ENCODE peak calls at places on chromosomes 16 and 17, in six cellular contexts. X is K562, A is endothelial cell of umbilical vein, V is A549, H is GM12878, U is HepG2. K is an unnamed sample.
A peak's percentile ranks its signal among the peaks of the same experiment; 100 is the strongest.

GRCh38 chr17:77995146-77995852 is 36.8 kb downstream of the TNRC6C start:
- DNase-seq in H (no peak), X (no peak), A (no peak), U (no peak), V (no peak), K (no peak)

GRCh38 chr17:28871056-28871579 is 16.3 kb downstream of the ERAL1 start:
- DNase-seq in A (peak; percentile 27), X (no peak), H (peak; percentile 79), U (no peak), V (no peak), K (no peak)

GRCh38 chr16:84482951-84483881 is 21.2 kb downstream of the MEAK7 start:
- DNase-seq in H (no peak), X (no peak), V (no peak), U (no peak), A (no peak), K (no peak)

GRCh38 chr16:28477311-28477920 is 5.3 kb upstream of the NPIPB7 start:
- DNase-seq in U (no peak), H (no peak), X (no peak), V (no peak), A (no peak), K (no peak)

GRCh38 chr16:54817432-54817831 is 113.2 kb upstream of the IRX5 start:
- DNase-seq in U (peak; percentile 6), A (no peak), X (no peak), H (no peak), V (peak; percentile 5), K (peak; percentile 60)

GRCh38 chr17:82703036-82703745 is 4.7 kb upstream of the RAB40B start:
- DNase-seq in V (no peak), A (no peak), U (no peak), H (no peak), X (no peak), K (no peak)

GRCh38 chr17:78726471-78727010 is 55.5 kb downstream of the CYTH1 start:
- DNase-seq in U (no peak), V (no peak), A (no peak), H (no peak), X (no peak), K (no peak)

GRCh38 chr16:52861614-52862022 is 191.1 kb downstream of the CHD9NB start:
- DNase-seq in H (no peak), V (no peak), A (no peak), X (no peak), U (peak; percentile 65), K (peak; percentile 8)

GRCh38 chr16:24540575-24541240 is 1.3 kb downstream of the RBBP6 start:
- DNase-seq in H (no peak), U (no peak), X (peak; percentile 17), V (no peak), A (peak; percentile 46), K (peak; percentile 55)

GRCh38 chr16:52069866-52070265 is 477.1 kb downstream of the TOX3 start:
- DNase-seq in U (peak; percentile 51), V (peak; percentile 3), H (no peak), A (no peak), X (no peak), K (peak; percentile 19)

GRCh38 chr16:62977876-62978275 is 941.6 kb upstream of the CDH8 start:
- DNase-seq in A (no peak), V (no peak), H (no peak), U (no peak), X (no peak), K (no peak)

GRCh38 chr17:30336369-30337171 is 2.7 kb upstream of the TMIGD1 start:
- DNase-seq in U (peak; percentile 95), V (peak; percentile 66), X (peak; percentile 61), H (no peak), A (peak; percentile 64), K (peak; percentile 80)

GRCh38 chr16:47258874-47259461 is 115.2 kb upstream of the NETO2 start:
- DNase-seq in A (peak; percentile 33), U (peak; percentile 38), V (peak; percentile 44), X (peak; percentile 52), H (peak; percentile 5), K (peak; percentile 61)

GRCh38 chr16:31452631-31453106 is 6.6 kb upstream of the ARMC5 start:
- DNase-seq in H (no peak), V (no peak), A (peak; percentile 25), X (peak; percentile 71), U (no peak), K (no peak)

GRCh38 chr17:16406742-16407674 is 8.4 kb upstream of the TRPV2 start:
- DNase-seq in V (peak; percentile 58), U (no peak), A (no peak), X (peak; percentile 10), H (peak; percentile 43), K (no peak)

GRCh38 chr16:21590287-21590686 is 9.1 kb upstream of the METTL9 start:
- DNase-seq in V (no peak), H (no peak), A (no peak), X (no peak), U (no peak), K (peak; percentile 85)

GRCh38 chr16:59164461-59164860 is 430.3 kb upstream of the GOT2 start:
- DNase-seq in A (peak; percentile 15), V (no peak), X (no peak), H (no peak), U (no peak), K (peak; percentile 10)

GRCh38 chr17:68561319-68561718 is 39.8 kb downstream of the FAM20A start:
- DNase-seq in U (no peak), H (no peak), A (no peak), X (no peak), V (no peak), K (no peak)

GRCh38 chr17:79057727-79058400 is 16.8 kb upstream of the ENGASE start:
- DNase-seq in X (no peak), U (no peak), H (no peak), A (no peak), V (no peak), K (peak; percentile 28)

GRCh38 chr17:65265276-65265675 is 128.1 kb downstream of the RGS9 start:
- DNase-seq in U (no peak), A (peak; percentile 24), X (no peak), H (no peak), V (no peak), K (no peak)

GRCh38 chr16:30924797-30925645 is 1.6 kb downstream of the FBXL19 start:
- DNase-seq in A (no peak), X (no peak), U (no peak), V (no peak), H (no peak), K (no peak)

GRCh38 chr17:8963665-8964258 is 1.7 kb downstream of the PIK3R5 start:
- DNase-seq in U (no peak), V (no peak), H (no peak), X (no peak), A (no peak), K (peak; percentile 30)

GRCh38 chr17:8964801-8965393 is 610 bp downstream of the PIK3R5 start:
- DNase-seq in H (no peak), U (no peak), V (no peak), X (no peak), A (no peak), K (peak; percentile 28)

GRCh38 chr17:8966926-8967325 is 1.4 kb upstream of the PIK3R5 start:
- DNase-seq in V (no peak), X (no peak), U (no peak), A (no peak), H (no peak), K (peak; percentile 44)

GRCh38 chr17:8963017-8963416 is 2.5 kb downstream of the PIK3R5 start:
- DNase-seq in H (no peak), V (no peak), U (no peak), X (no peak), A (no peak), K (no peak)

DNA sequence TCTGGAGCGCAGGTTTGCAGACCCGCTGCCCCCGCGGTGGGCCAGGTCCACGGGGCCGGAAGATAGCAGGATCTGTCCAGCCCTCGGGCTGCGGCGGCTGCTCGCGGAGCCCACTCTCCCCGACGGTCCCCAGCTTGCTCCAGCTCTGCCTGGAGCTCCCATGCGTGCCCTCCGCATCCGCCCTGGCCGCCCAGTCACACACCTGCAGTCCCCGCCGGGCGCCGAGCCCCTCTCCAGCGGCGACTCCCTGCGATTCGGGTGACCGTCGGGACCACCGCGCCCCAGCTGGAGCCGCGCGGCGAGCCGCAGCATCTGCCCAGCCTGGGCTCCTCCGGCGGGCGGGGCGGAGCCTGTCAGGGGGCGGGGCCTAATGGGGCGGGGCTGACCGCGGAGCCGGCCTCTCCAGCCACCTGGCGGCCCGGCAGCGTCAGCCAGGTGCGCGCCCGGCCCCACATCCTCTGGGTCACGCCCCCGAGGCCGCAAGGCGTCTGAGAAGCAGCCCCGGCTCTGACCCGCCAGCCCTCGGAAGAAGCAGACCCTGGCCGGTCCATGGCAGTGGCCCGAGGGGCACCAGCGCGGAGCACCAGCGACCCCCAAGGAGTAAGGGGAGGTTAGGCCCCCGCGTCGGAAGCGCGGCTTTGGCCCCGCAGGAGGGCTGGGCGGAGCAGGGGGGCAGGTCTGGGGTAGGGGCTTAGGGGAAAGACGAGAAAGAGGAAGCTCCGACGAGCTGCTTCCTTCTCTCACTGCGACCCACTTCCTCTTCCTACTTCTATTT is at the start of gene PIK3R5:
- DNase-seq in A (no peak), H (no peak), U (no peak), X (peak; percentile 54), V (no peak), K (peak; percentile 74)
- TF ChIP-seq MYC in A (no peak), H (no peak), U (no peak), X (no peak), V (no peak), K (no peak)

DNA sequence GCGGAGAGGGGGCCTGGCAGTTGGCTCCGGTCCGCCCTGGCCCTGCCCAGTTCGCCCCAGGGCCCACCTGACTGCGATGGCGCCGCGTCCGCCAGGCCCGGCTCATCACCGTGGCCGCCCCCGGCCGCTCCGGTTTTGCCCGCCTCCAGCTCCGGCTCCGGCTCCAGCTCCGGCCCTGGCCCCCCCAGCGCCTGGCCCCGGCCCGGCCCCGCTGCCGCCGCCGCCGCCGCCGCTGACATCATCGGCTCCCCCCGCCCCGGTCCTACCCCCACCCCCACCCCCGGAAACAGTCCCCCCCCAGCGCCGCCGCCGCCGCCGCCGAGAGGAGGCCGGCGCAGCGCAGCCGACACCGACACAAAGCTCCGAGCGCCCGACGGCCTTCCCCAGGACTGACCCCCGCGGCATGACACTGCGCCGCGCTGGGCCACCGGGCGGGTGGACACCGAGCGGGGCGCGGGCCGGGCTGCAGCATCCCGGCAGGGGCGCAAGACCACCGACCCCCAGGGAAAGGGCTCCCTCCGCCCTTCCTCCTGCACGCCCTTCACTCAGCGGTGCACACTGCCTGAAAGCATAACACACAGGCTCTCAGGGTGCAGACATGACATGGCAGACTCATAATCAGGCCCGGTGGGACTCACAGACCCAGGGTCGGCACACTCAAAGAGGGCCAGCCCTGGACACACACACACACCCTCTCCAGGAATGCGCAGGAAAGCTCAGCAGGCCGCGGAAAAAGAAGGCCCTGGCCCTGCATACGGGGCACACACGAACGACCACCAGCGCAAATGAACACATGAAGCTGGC is at the start of gene ZBTB4:
- DNase-seq in H (no peak), A (peak; percentile 44), X (peak; percentile 76), U (peak; percentile 59), V (peak; percentile 60), K (peak; percentile 45)
- TF ChIP-seq MYC in H (no peak), A (no peak), X (no peak), U (peak; percentile 24), V (peak; percentile 13), K (no peak)

GRCh38 chr17:62902573-62903229 is 63.3 kb upstream of the TANC2 start:
- DNase-seq in U (no peak), A (peak; percentile 32), X (no peak), V (no peak), H (no peak), K (no peak)
- TF ChIP-seq MYC in U (no peak), A (no peak), X (no peak), V (no peak), H (no peak), K (no peak)

DNA sequence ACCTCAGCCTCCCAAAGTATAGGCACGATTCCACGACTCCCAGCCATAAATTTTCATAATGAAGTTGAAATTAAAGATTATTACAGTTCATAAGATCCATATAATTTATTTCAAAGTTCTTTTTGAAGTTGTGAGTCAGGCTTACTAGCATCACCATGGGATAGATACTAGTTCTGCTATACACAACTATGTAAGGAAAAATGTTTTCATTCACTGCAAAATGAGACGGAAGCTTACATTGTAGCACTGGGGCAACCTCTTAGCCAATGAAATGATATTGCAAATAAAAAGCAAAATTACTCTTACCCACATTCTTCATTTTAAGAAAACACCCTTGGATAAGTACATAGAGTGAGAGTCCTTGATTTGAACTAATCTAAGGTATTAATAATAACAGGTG is 18.8 kb upstream of the MARCHF10 start:
- DNase-seq in H (no peak), U (no peak), V (no peak), A (no peak), X (no peak), K (no peak)
- TF ChIP-seq MYC in H (no peak), U (no peak), V (no peak), A (no peak), X (no peak), K (no peak)